ENCODE peak calls at places on chromosome 10, in eight cellular contexts. K, L, G, N, F, J, W and B are unnamed samples.

GRCh38 chr10:5751854-5752253 is 61.4 kb downstream of the GDI2 start:
- DNase-seq in K (no peak), L (no peak), G (peak), N (no peak), F (no peak), J (no peak), W (no peak), B (no peak)

GRCh38 chr10:36096571-36096970 is 454.5 kb upstream of the FZD8 start:
- DNase-seq in K (no peak), L (no peak), G (no peak), N (no peak), F (no peak), J (no peak), W (no peak), B (no peak)

GRCh38 chr10:129770286-129770685 is 193.8 kb downstream of the EBF3 start:
- DNase-seq in K (no peak), L (no peak), G (no peak), N (no peak), F (no peak), J (no peak), W (no peak), B (no peak)

GRCh38 chr10:49526624-49527023 is 12.3 kb downstream of the ERCC6 start:
- DNase-seq in K (no peak), L (no peak), G (no peak), N (no peak), F (no peak), J (no peak), W (no peak), B (peak)

GRCh38 chr10:108014145-108014901 is 849.8 kb upstream of the SORCS1 start:
- DNase-seq in K (no peak), L (no peak), G (no peak), N (no peak), F (no peak), J (no peak), W (no peak), B (no peak)

GRCh38 chr10:34235164-34235832 is 579.8 kb downstream of the PARD3 start:
- DNase-seq in K (no peak), L (no peak), G (peak), N (no peak), F (no peak), J (no peak), W (no peak), B (no peak)

GRCh38 chr10:73931767-73932624 is 21.1 kb downstream of the PLAU start:
- DNase-seq in K (no peak), L (peak), G (peak), N (no peak), F (peak), J (peak), W (peak), B (peak)

GRCh38 chr10:12588091-12588850 is 238.9 kb downstream of the CAMK1D start:
- DNase-seq in K (no peak), L (no peak), G (no peak), N (no peak), F (no peak), J (no peak), W (no peak), B (no peak)

GRCh38 chr10:59362991-59363390 is 642 bp upstream of the FAM13C start:
- DNase-seq in K (no peak), L (no peak), G (peak), N (peak), F (no peak), J (no peak), W (no peak), B (no peak)

GRCh38 chr10:91799580-91799975 is 1.4 kb downstream of the TNKS2 start:
- DNase-seq in K (no peak), L (no peak), G (no peak), N (no peak), F (no peak), J (no peak), W (no peak), B (no peak)

GRCh38 chr10:33484787-33485186 is 150.3 kb upstream of the NRP1 start:
- DNase-seq in K (no peak), L (no peak), G (peak), N (no peak), F (no peak), J (no peak), W (no peak), B (no peak)

GRCh38 chr10:110681023-110681681 is 37.0 kb downstream of the RBM20 start:
- DNase-seq in K (no peak), L (peak), G (peak), N (peak), F (peak), J (peak), W (no peak), B (no peak)

GRCh38 chr10:127874966-127875765 is 17.6 kb downstream of the CLRN3 start:
- DNase-seq in K (no peak), L (no peak), G (no peak), N (no peak), F (no peak), J (no peak), W (no peak), B (no peak)

GRCh38 chr10:35056133-35056532 is 34.0 kb downstream of the CUL2 start:
- DNase-seq in K (no peak), L (no peak), G (no peak), N (no peak), F (no peak), J (no peak), W (no peak), B (no peak)

GRCh38 chr10:17229717-17229966 is 1.6 kb downstream of the VIM start:
- DNase-seq in K (no peak), L (no peak), G (peak), N (no peak), F (no peak), J (no peak), W (no peak), B (no peak)

GRCh38 chr10:43126759-43127424 is 11.4 kb upstream of the CSGALNACT2 start:
- DNase-seq in K (no peak), L (no peak), G (no peak), N (no peak), F (no peak), J (no peak), W (no peak), B (no peak)

GRCh38 chr10:71981868-71982230 is 17.7 kb downstream of the CHST3 start:
- DNase-seq in K (no peak), L (no peak), G (no peak), N (no peak), F (no peak), J (no peak), W (no peak), B (no peak)

GRCh38 chr10:18610517-18610916 is 40.9 kb downstream of the NSUN6 start:
- DNase-seq in K (peak), L (peak), G (no peak), N (peak), F (peak), J (no peak), W (no peak), B (no peak)

GRCh38 chr10:62047960-62048383 is 146.5 kb downstream of the ARID5B start:
- DNase-seq in K (no peak), L (no peak), G (no peak), N (no peak), F (peak), J (no peak), W (no peak), B (no peak)
- TF ChIP-seq POLR2AphosphoS5 in K (no peak), L (no peak), G (no peak), N (no peak), F (no peak), J (no peak), W (no peak), B (no peak)

GRCh38 chr10:69866688-69867461 is 65.2 kb downstream of the COL13A1 start:
- DNase-seq in K (no peak), L (peak), G (peak), N (peak), F (no peak), J (no peak), W (no peak), B (no peak)
- TF ChIP-seq REST in K (no peak), L (no peak), G (no peak), N (no peak), F (no peak), J (no peak), W (no peak), B (no peak)

DNA sequence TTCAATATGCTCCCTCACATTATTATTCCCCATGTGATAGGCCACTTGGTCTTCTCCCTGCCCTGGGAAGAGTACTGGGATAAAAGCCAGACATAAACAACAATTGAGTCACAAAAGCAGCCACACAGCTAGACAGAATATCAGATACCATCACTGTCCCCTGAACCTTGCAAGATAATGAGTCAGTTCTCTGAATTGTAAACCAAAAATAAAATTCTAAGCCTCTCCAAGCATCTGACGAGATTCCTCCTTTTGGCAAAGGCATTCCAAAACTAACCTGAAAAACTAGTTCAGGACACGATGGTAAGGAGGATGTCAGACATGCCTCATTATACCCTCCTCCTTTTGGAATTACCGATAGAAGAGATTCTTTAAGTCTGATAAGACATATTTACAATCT is 450.7 kb downstream of the HTR7 start:
- DNase-seq in K (no peak), L (no peak), G (peak), N (no peak), F (no peak), J (no peak), W (no peak), B (no peak)
- TF ChIP-seq CTCF in K (no peak), L (no peak), G (no peak), N (no peak), F (no peak), J (no peak), W (no peak), B (no peak)

GRCh38 chr10:68988530-68989316 is at the start of gene KIFBP:
- DNase-seq in K (peak), L (peak), G (peak), N (peak), F (peak), J (peak), W (peak), B (peak)
- TF ChIP-seq POLR2AphosphoS5 in K (peak), L (peak), G (peak), N (peak), F (peak), J (peak), W (peak), B (peak)

DNA sequence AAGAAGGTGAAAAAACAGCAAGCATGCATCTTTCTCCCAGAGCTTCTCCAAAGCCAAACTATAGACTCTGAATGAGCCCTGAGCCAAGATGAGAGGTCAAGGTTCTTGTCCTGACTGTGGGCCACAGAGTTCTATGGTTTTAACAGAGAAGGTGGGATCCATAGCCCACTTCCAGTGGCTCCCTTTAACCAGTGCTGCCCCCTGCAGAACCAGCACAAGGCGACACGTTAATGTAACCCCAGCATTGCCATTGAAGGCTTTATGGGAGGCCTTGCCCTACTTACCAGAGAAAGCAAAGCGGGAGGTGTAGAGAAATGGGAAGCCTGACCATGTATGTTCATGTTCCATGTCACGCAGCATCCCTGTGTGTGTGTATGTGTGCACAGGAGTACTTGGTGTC is 243.6 kb downstream of the PRPF18 start:
- DNase-seq in K (no peak), L (no peak), G (peak), N (no peak), F (no peak), J (no peak), W (no peak), B (no peak)
- TF ChIP-seq REST in K (no peak), L (no peak), G (no peak), N (no peak), F (no peak), J (no peak), W (no peak), B (no peak)

DNA sequence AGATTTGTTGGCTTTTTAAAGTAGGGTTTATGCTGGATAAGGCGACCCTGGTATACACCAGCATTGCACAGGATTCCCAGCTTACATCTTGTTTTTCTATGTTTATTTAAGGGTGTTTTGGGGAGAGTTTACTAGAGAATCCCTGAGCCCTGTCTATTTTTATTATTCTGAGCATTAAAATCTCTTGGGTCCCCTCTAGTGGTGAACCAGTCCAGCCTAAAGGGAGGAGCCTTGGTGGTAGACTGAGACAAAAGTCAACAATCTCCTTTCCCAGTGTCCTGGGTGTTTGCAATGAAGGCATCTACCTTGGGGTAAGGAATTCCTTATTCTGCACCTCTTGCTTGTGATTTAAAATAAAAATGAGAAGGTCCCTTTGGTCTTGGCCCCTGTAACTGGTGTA is 38.2 kb downstream of the ANTXRL start:
- DNase-seq in K (no peak), L (no peak), G (peak), N (no peak), F (no peak), J (peak), W (no peak), B (peak)
- TF ChIP-seq CTCF in K (no peak), L (peak), G (peak), N (peak), F (no peak), J (peak), W (peak), B (peak)

GRCh38 chr10:29412452-29413004 is 123.7 kb downstream of the LYZL1 start:
- DNase-seq in K (no peak), L (no peak), G (no peak), N (no peak), F (peak), J (no peak), W (no peak), B (no peak)

GRCh38 chr10:29411666-29412335 is 122.9 kb downstream of the LYZL1 start:
- DNase-seq in K (no peak), L (no peak), G (no peak), N (no peak), F (no peak), J (no peak), W (no peak), B (no peak)

GRCh38 chr10:29407280-29407858 is 118.5 kb downstream of the LYZL1 start:
- DNase-seq in K (no peak), L (no peak), G (peak), N (no peak), F (no peak), J (no peak), W (no peak), B (no peak)

GRCh38 chr10:29408847-29409240 is 120.0 kb downstream of the LYZL1 start:
- DNase-seq in K (no peak), L (no peak), G (no peak), N (no peak), F (no peak), J (no peak), W (no peak), B (no peak)

GRCh38 chr10:29409241-29410051 is 120.6 kb downstream of the LYZL1 start:
- DNase-seq in K (peak), L (peak), G (peak), N (peak), F (peak), J (peak), W (no peak), B (peak)
- TF ChIP-seq POLR2AphosphoS5 in K (peak), L (peak), G (peak), N (peak), F (peak), J (peak), W (no peak), B (peak)